ENCODE peak calls at places on chromosome 18, in nine cellular contexts. R, A, B, P, Q, E, L, S and D are unnamed samples. For H3K4me1, the result is how much of the 10 kb centered on the place peaks cover.

GRCh38 chr18:13382990-13383821 is 164.6 kb downstream of the LDLRAD4 start:
- DNase-seq in R (no peak), A (no peak), B (no peak), P (no peak), Q (no peak), E (no peak), L (no peak), S (no peak), D (no peak)

GRCh38 chr18:70827632-70828031 is 538.8 kb downstream of the SOCS6 start:
- DNase-seq in R (no peak), A (no peak), B (no peak), P (no peak), Q (no peak), E (no peak), L (no peak), S (no peak), D (no peak)

GRCh38 chr18:40577255-40577654 is 1377.8 kb upstream of the PIK3C3 start:
- DNase-seq in R (no peak), A (no peak), B (no peak), P (no peak), Q (no peak), E (no peak), L (no peak), S (no peak), D (no peak)

GRCh38 chr18:23735021-23735464 is 45.8 kb downstream of the LAMA3 start:
- DNase-seq in R (no peak), A (no peak), B (no peak), P (peak), Q (no peak), E (no peak), L (no peak), S (no peak), D (no peak)

GRCh38 chr18:34648269-34648668 is 61.8 kb upstream of the DTNA start:
- DNase-seq in R (no peak), A (no peak), B (no peak), P (no peak), Q (no peak), E (no peak), L (no peak), S (no peak), D (no peak)

GRCh38 chr18:77077836-77078456 is 54.6 kb downstream of the MBP start:
- DNase-seq in R (no peak), A (peak), B (no peak), P (no peak), Q (no peak), E (no peak), L (no peak), S (no peak), D (no peak)

GRCh38 chr18:73948497-73948896 is 199.1 kb downstream of the FBXO15 start:
- DNase-seq in R (no peak), A (no peak), B (no peak), P (peak), Q (no peak), E (no peak), L (no peak), S (no peak), D (no peak)

GRCh38 chr18:58417752-58418151 is 211.1 kb downstream of the ALPK2 start:
- DNase-seq in R (no peak), A (peak), B (no peak), P (peak), Q (no peak), E (no peak), L (no peak), S (no peak), D (no peak)

GRCh38 chr18:32582455-32582854 is 111.8 kb upstream of the GAREM1 start:
- DNase-seq in R (no peak), A (no peak), B (no peak), P (peak), Q (no peak), E (no peak), L (no peak), S (no peak), D (no peak)

GRCh38 chr18:3250237-3251107 is 2.9 kb downstream of the MYL12A start:
- DNase-seq in R (no peak), A (peak), B (no peak), P (peak), Q (no peak), E (no peak), L (no peak), S (no peak), D (no peak)

GRCh38 chr18:74598350-74599001 is 806 bp downstream of the ZNF407 start:
- DNase-seq in R (peak), A (peak), B (no peak), P (peak), Q (peak), E (peak), L (peak), S (peak), D (peak)

GRCh38 chr18:11994708-11995444 is 13.6 kb downstream of the IMPA2 start:
- DNase-seq in R (no peak), A (peak), B (no peak), P (no peak), Q (no peak), E (no peak), L (no peak), S (peak), D (no peak)

GRCh38 chr18:56423626-56424025 is 214.8 kb downstream of the TXNL1 start:
- DNase-seq in R (no peak), A (peak), B (no peak), P (no peak), Q (no peak), E (no peak), L (no peak), S (no peak), D (no peak)

GRCh38 chr18:45106331-45106774 is 425.7 kb downstream of the SETBP1 start:
- DNase-seq in R (no peak), A (peak), B (no peak), P (peak), Q (no peak), E (no peak), L (no peak), S (no peak), D (no peak)

GRCh38 chr18:13245481-13246000 is 27.0 kb downstream of the LDLRAD4 start:
- DNase-seq in R (peak), A (no peak), B (no peak), P (no peak), Q (no peak), E (no peak), L (no peak), S (peak), D (no peak)

GRCh38 chr18:50924372-50924771 is 43.5 kb upstream of the ELAC1 start:
- DNase-seq in R (no peak), A (peak), B (no peak), P (no peak), Q (no peak), E (no peak), L (no peak), S (no peak), D (no peak)

GRCh38 chr18:11119550-11119949 is 29.8 kb downstream of the PIEZO2 start:
- DNase-seq in R (no peak), A (peak), B (no peak), P (peak), Q (no peak), E (no peak), L (no peak), S (no peak), D (no peak)

GRCh38 chr18:24208270-24209035 is 69.6 kb downstream of the CABYR start:
- DNase-seq in R (no peak), A (peak), B (no peak), P (peak), Q (no peak), E (no peak), L (no peak), S (no peak), D (no peak)

GRCh38 chr18:58451115-58451971 is 177.5 kb downstream of the ALPK2 start:
- DNase-seq in R (no peak), A (no peak), B (no peak), P (no peak), Q (no peak), E (no peak), L (no peak), S (no peak), D (no peak)

GRCh38 chr18:58727776-58728500 is 56.7 kb downstream of the MALT1 start:
- DNase-seq in R (no peak), A (peak), B (no peak), P (peak), Q (no peak), E (no peak), L (peak), S (no peak), D (no peak)

GRCh38 chr18:75109001-75109400 is 99.9 kb downstream of the PTGR3 start:
- DNase-seq in R (no peak), A (no peak), B (no peak), P (no peak), Q (no peak), E (no peak), L (no peak), S (no peak), D (no peak)

GRCh38 chr18:74596959-74597661 is 560 bp upstream of the ZNF407 start:
- DNase-seq in R (peak), A (peak), B (no peak), P (peak), Q (no peak), E (peak), L (peak), S (peak), D (peak)

GRCh38 chr18:24560511-24560981 is 100.1 kb downstream of the HRH4 start:
- DNase-seq in R (no peak), A (no peak), B (no peak), P (no peak), Q (no peak), E (no peak), L (no peak), S (no peak), D (no peak)

DNA sequence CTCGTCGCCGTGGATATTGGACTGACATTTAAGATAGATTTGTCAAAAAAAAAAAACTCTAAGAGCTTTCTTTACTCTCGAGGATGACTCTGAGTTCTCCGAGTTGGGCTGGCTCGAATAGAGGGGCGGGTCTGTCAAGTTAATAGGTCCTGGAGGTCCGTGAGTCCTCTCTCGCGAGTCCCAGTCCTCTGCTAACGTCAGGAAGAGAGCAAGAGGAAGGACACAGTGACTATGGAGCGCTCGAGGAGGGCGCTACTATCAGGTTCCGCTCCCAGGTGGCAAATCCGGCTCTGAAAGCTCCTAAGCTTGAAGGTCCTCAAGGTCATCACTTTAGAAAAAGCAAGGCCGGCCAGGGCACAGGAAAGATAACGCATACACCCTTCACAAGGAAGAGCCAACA is 404 bp upstream of the AKAIN1 start:
- DNase-seq in R (no peak), A (no peak), B (no peak), P (no peak), Q (no peak), E (no peak), L (no peak), S (no peak), D (no peak)
- H3K4me3 ChIP-seq in R (no peak), A (no peak), B (no peak), P (no peak), Q (no peak), E (no peak), L (no peak), S (no peak), D (no peak)

GRCh38 chr18:46868171-46868921 is 49.0 kb downstream of the PIAS2 start:
- DNase-seq in R (no peak), A (no peak), B (no peak), P (no peak), Q (no peak), E (no peak), L (no peak), S (no peak), D (no peak)
- H3K27ac ChIP-seq in R (no peak), A (no peak), B (no peak), P (no peak), Q (no peak), E (no peak), L (no peak), S (peak), D (peak)

DNA sequence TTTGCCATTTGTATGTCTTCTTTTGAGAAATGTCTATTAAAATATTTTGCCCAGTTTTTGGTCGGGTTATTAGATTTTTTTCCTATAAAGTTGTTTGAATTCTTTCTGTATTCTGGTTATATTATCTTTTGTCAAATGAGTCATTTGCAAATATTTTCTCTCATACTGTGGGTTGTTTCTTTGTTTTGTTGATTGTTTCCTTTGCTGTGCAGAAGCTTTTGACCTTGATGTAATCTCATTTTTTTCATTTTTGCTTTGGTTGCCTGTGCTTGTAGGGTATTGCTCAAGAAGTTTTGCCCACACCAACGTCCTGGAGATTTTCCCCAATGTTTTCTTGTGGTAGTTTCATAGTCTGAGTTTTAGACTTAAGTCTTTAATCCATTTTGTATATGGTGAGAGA is 245.7 kb downstream of the ADCYAP1 start:
- DNase-seq in R (no peak), A (no peak), B (no peak), P (no peak), Q (no peak), E (no peak), L (no peak), S (no peak), D (no peak)
- H3K4me1 ChIP-seq in R (under half), A (under half), B (under half), P (under half), Q (under half), E (under half), L (under half), S (under half), D (under half)

GRCh38 chr18:48827321-48828200 is 123.2 kb downstream of the SMAD7 start:
- DNase-seq in R (peak), A (peak), B (no peak), P (peak), Q (peak), E (peak), L (no peak), S (peak), D (peak)
- H3K4me3 ChIP-seq in R (no peak), A (peak), B (no peak), P (peak), Q (no peak), E (no peak), L (peak), S (no peak), D (no peak)

GRCh38 chr18:47931707-47932103 is 1.2 kb upstream of the SMAD2 start:
- DNase-seq in R (peak), A (peak), B (no peak), P (peak), Q (peak), E (no peak), L (no peak), S (peak), D (peak)

GRCh38 chr18:47929681-47930085 is 776 bp downstream of the SMAD2 start:
- DNase-seq in R (no peak), A (peak), B (no peak), P (peak), Q (peak), E (no peak), L (no peak), S (no peak), D (no peak)

GRCh38 chr18:47930844-47931706 is 616 bp upstream of the SMAD2 start:
- DNase-seq in R (peak), A (peak), B (peak), P (peak), Q (peak), E (peak), L (peak), S (peak), D (peak)

GRCh38 chr18:47928466-47928865 is 2.0 kb downstream of the SMAD2 start:
- DNase-seq in R (no peak), A (peak), B (no peak), P (peak), Q (no peak), E (no peak), L (no peak), S (no peak), D (peak)

GRCh38 chr18:47930086-47930843 is at the start of gene SMAD2:
- DNase-seq in R (peak), A (peak), B (peak), P (peak), Q (peak), E (peak), L (peak), S (peak), D (peak)
- H3K27ac ChIP-seq in R (peak), A (peak), B (no peak), P (peak), Q (peak), E (peak), L (peak), S (peak), D (peak)